ENCODE peak calls at places on chromosomes 16 and 17, in five cellular contexts. K is glutamatergic neuron, A is mucosa of descending colon, V is A673, M is upper lobe of left lung. H is an unnamed sample.
A peak's percentile ranks its signal among the peaks of the same experiment; 100 is the strongest.

GRCh38 chr17:45410144-45411091 is 22.3 kb downstream of the ARHGAP27 start:
- DNase-seq in K (no peak), A (peak; percentile 62), V (no peak), M (peak; percentile 66), H (no peak)

GRCh38 chr17:10713336-10713735 is 15.9 kb downstream of the ADPRM start:
- DNase-seq in K (no peak), A (no peak), V (no peak), M (no peak), H (no peak)

GRCh38 chr17:32355649-32356377 is 5.9 kb downstream of the ZNF207 start:
- DNase-seq in K (no peak), A (no peak), V (no peak), M (no peak), H (no peak)

GRCh38 chr16:46822270-46822669 is 8.7 kb downstream of the C16orf87 start:
- DNase-seq in K (no peak), A (no peak), V (peak; percentile 26), M (no peak), H (no peak)

GRCh38 chr17:78444392-78444791 is 65.9 kb downstream of the PGS1 start:
- DNase-seq in K (no peak), A (no peak), V (no peak), M (no peak), H (no peak)

GRCh38 chr17:80248894-80249710 is 11.6 kb upstream of the RNF213 start:
- DNase-seq in K (no peak), A (peak; percentile 21), V (no peak), M (no peak), H (no peak)

GRCh38 chr17:32976131-32976530 is 15.5 kb upstream of the SPACA3 start:
- DNase-seq in K (no peak), A (no peak), V (no peak), M (no peak), H (no peak)

GRCh38 chr17:82226809-82227628 is 1.8 kb upstream of the SLC16A3 start:
- DNase-seq in K (no peak), A (peak; percentile 44), V (no peak), M (no peak), H (no peak)

GRCh38 chr16:74034862-74035261 is 261.8 kb upstream of the PSMD7 start:
- DNase-seq in K (no peak), A (no peak), V (peak; percentile 49), M (no peak), H (no peak)

GRCh38 chr16:89954462-89954861 is 5.9 kb downstream of the DEF8 start:
- DNase-seq in K (no peak), A (no peak), V (no peak), M (no peak), H (no peak)

GRCh38 chr17:31008374-31009035 is 37.7 kb downstream of the RNF135 start:
- DNase-seq in K (peak; percentile 62), A (peak; percentile 81), V (peak; percentile 3), M (peak; percentile 71), H (no peak)

GRCh38 chr16:17273142-17273561 is 197.6 kb downstream of the XYLT1 start:
- DNase-seq in K (no peak), A (no peak), V (no peak), M (peak; percentile 30), H (no peak)

GRCh38 chr16:80526418-80527061 is 14.3 kb upstream of the DYNLRB2 start:
- DNase-seq in K (peak; percentile 46), A (peak; percentile 23), V (peak; percentile 64), M (peak; percentile 26), H (no peak)

GRCh38 chr17:77457572-77458201 is 316.9 kb downstream of the SEC14L1 start:
- DNase-seq in K (no peak), A (no peak), V (no peak), M (no peak), H (no peak)

DNA sequence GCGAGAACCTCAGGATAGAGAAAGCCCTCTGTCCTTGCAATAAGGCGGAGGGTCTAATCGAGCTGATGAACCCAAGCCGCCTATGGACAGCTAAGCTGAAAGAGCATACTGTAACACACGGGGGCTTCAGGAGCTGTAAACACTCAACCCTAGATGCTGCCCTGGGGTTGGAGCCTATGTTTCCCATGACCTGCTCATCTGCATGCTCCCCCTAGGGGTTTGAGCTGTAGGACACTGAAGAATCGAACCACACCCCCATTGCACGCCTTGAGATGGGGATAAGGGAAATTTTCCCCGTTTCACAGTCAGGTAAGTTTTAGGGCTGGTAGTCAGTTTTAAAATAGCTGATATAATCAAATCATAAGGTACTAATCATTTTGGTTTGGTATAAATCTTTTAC is 675.6 kb upstream of the CDH8 start:
- DNase-seq in K (no peak), A (no peak), V (peak; percentile 4), M (no peak), H (no peak)
- TF ChIP-seq CTCF in K (no peak), A (no peak), V (no peak), M (no peak), H (no peak)

GRCh38 chr17:1882836-1883235 is 53.0 kb downstream of the RPA1 start:
- DNase-seq in K (peak; percentile 29), A (no peak), V (peak; percentile 65), M (no peak), H (no peak)
- TF ChIP-seq CTCF in K (peak; percentile 68), A (peak; percentile 20), V (peak; percentile 67), M (peak; percentile 50), H (peak; percentile 69)

DNA sequence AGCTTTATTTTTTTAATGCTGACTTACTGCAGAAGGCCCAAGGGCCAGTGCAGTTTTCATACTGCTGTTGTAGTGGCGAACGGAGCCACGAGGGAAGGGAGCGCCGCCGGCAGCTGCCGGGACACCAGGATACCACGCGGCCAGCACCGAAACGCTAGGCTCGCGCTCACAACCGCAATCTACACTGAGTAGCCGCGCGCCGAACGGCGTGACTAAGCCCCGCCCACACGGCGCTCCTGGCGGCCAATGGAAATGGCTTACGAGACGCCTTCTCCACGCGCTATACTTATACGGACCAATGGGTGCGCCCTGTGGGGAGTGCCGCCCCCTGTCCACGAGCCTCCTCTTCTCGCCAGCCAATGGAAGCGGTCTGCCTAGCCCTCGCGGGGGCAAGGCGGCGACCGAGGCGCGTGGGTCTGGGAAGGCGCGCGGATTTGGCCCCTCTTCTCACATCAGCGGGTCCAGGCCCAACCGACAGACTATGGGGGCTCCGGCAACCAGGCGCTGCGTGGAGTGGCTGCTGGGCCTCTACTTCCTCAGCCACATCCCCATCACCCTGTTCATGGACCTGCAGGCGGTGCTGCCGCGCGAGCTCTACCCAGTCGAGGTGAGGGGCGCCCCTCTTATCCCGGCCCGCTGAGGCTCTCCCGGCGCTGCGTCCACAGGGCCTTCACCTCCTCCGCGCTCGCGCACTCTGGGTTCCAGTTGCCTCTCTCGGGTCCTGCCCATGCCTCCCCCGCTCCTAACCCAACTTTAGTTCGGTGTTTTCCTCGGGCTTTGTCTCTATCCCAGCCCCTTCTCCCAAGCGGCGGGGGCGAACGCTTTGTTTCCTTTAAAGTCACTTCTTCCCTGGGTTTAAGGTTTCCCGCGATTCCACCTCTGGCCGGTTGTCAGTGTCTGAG is at the start of gene TMEM97:
- DNase-seq in K (peak; percentile 98), A (peak; percentile 96), V (peak; percentile 98), M (peak; percentile 97), H (peak; percentile 93)
- TF ChIP-seq CTCF in K (no peak), A (no peak), V (no peak), M (peak; percentile 22), H (peak; percentile 34)

DNA sequence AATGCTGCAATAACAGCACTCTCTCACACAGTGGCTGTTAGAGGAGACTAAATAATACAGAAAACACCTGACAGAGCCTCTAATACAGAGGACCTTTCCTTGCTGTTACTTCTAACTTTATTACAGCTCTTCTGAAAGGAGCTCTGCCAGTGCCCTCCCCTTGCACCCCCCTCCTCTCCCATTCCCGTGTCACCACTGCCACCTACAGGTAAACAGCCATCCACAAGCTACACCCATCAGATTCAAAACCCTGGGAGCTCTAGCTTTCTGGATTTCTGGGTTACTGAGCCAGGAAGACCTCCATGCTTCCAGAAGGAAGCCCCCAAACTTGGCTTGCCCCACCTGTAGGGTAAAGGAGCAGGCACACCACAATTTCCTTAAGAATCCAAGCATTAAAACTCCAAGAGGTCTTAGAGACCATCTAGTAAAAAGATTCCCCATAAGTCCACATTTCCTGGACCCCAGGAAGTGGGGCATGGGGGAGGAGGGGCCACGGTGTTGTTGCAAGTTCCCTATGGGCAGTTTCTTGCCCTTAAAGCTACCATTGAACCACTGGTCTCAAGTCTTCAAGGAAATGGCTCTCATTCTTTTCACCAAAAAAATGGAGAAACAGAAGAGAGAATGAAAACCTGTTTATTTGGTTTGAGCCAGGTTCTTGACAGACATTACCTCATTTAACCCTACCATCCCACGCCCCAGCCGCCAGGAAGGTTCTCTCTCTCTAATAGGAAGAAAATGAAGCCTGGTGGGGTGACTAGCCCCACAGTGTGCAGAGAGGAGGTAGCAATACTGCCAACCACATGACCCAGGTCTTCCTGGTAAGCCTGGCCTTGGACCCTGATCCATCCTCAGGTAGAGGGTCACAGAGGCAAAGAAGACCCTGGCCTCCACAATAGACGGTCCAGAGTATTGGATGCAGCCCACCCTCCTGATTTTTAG is 52.8 kb downstream of the TOM1L2 start:
- DNase-seq in K (peak; percentile 72), A (peak; percentile 75), V (peak; percentile 91), M (peak; percentile 77), H (peak; percentile 78)
- TF ChIP-seq CTCF in K (peak; percentile 59), A (peak; percentile 62), V (peak; percentile 95), M (peak; percentile 71), H (peak; percentile 90)

GRCh38 chr16:24499193-24499814 is 40.1 kb upstream of the RBBP6 start:
- DNase-seq in K (peak; percentile 76), A (peak; percentile 50), V (peak; percentile 95), M (no peak), H (no peak)
- TF ChIP-seq CTCF in K (peak; percentile 52), A (no peak), V (peak; percentile 92), M (peak; percentile 30), H (peak; percentile 60)

GRCh38 chr16:69799601-69800000 is 37.5 kb downstream of the WWP2 start:
- DNase-seq in K (no peak), A (no peak), V (no peak), M (no peak), H (no peak)

GRCh38 chr16:69793521-69793920 is 31.4 kb downstream of the WWP2 start:
- DNase-seq in K (no peak), A (no peak), V (no peak), M (no peak), H (no peak)

GRCh38 chr16:69798466-69798865 is 36.3 kb downstream of the WWP2 start:
- DNase-seq in K (peak; percentile 20), A (no peak), V (peak; percentile 15), M (no peak), H (no peak)

GRCh38 chr16:69796285-69797118 is 34.4 kb downstream of the WWP2 start:
- DNase-seq in K (no peak), A (no peak), V (peak; percentile 85), M (peak; percentile 29), H (peak; percentile 43)
- TF ChIP-seq CTCF in K (peak; percentile 95), A (peak; percentile 71), V (peak; percentile 89), M (peak; percentile 89), H (peak; percentile 88)

H was measured in PC-9.